ENCODE peak calls at places on chromosomes 6 and 20, in eight cellular contexts. U, Y, I, P, Z, E, M and X are unnamed samples.

GRCh38 chr6:97085772-97086171 is 161.2 kb downstream of the KLHL32 start:
- DNase-seq in I (no peak), U (no peak), Y (no peak), P (no peak), M (no peak), Z (no peak), E (no peak), X (no peak)

GRCh38 chr20:23049933-23050838 is 714 bp upstream of the THBD start:
- DNase-seq in Z (no peak), P (no peak), Y (peak), E (peak), U (peak), M (no peak), I (no peak), X (peak)

GRCh38 chr6:158863646-158864045 is 44.5 kb upstream of the EZR start:
- DNase-seq in Z (no peak), I (no peak), P (no peak), U (no peak), M (no peak), Y (no peak), E (no peak), X (no peak)

GRCh38 chr20:52031206-52031573 is 160.4 kb downstream of the ZFP64 start:
- DNase-seq in E (no peak), I (no peak), U (no peak), M (no peak), Y (no peak), Z (no peak), P (no peak), X (no peak)

GRCh38 chr20:48708116-48708515 is 119.7 kb downstream of the PREX1 start:
- DNase-seq in Y (peak), I (no peak), Z (no peak), E (no peak), M (no peak), U (no peak), P (no peak), X (no peak)

GRCh38 chr6:156828280-156828703 is 51.1 kb downstream of the ARID1B start:
- DNase-seq in P (no peak), M (no peak), E (peak), I (no peak), U (peak), Y (no peak), Z (no peak), X (no peak)

GRCh38 chr6:109687271-109687721 is 3.7 kb downstream of the AK9 start:
- DNase-seq in U (no peak), E (no peak), Y (no peak), I (no peak), Z (peak), M (no peak), P (no peak), X (no peak)

GRCh38 chr6:4844108-4844507 is 67.9 kb downstream of the CDYL start:
- DNase-seq in M (no peak), P (no peak), E (no peak), U (no peak), I (no peak), Y (no peak), Z (no peak), X (peak)

GRCh38 chr6:136051140-136051775 is 198.9 kb downstream of the MTFR2 start:
- DNase-seq in M (no peak), P (no peak), Y (no peak), Z (peak), U (no peak), I (no peak), E (peak), X (no peak)

GRCh38 chr20:47113362-47114118 is 218.9 kb downstream of the EYA2 start:
- DNase-seq in U (no peak), Y (peak), Z (no peak), E (no peak), P (no peak), I (no peak), M (no peak), X (no peak)

GRCh38 chr20:60057866-60058807 is 99.9 kb downstream of the CDH26 start:
- DNase-seq in P (peak), E (no peak), Z (no peak), I (no peak), M (peak), U (no peak), Y (peak), X (no peak)

GRCh38 chr20:7392551-7392950 is 547.7 kb downstream of the HAO1 start:
- DNase-seq in P (no peak), U (no peak), M (no peak), Z (peak), I (no peak), Y (no peak), E (no peak), X (no peak)

GRCh38 chr20:12112665-12113064 is 195.0 kb downstream of the BTBD3 start:
- DNase-seq in M (no peak), Y (no peak), P (no peak), I (no peak), U (no peak), Z (no peak), E (no peak), X (no peak)

GRCh38 chr6:62285612-62286469 is at the start of gene KHDRBS2:
- DNase-seq in P (peak), M (no peak), E (peak), Y (peak), Z (no peak), U (peak), I (peak), X (peak)

GRCh38 chr20:61683721-61684120 is 382.0 kb downstream of the TAF4 start:
- DNase-seq in U (no peak), Y (no peak), Z (no peak), I (no peak), M (no peak), P (no peak), E (no peak), X (no peak)

GRCh38 chr6:29850011-29850553 is 22.5 kb downstream of the HLA-G start:
- DNase-seq in Z (no peak), I (peak), Y (peak), P (peak), U (no peak), E (no peak), M (peak), X (peak)

GRCh38 chr20:57680131-57680716 is 29.6 kb downstream of the PMEPA1 start:
- DNase-seq in Z (no peak), I (peak), U (no peak), E (no peak), P (peak), M (no peak), Y (no peak), X (no peak)

GRCh38 chr6:164749126-164749758 is 560.2 kb downstream of the C6orf118 start:
- DNase-seq in E (peak), Z (no peak), Y (no peak), U (no peak), P (no peak), M (no peak), I (no peak), X (no peak)

GRCh38 chr6:110355727-110356126 is 2.4 kb downstream of the METTL24 start:
- DNase-seq in U (no peak), Z (no peak), P (no peak), E (no peak), M (no peak), I (no peak), Y (no peak), X (no peak)

GRCh38 chr6:154258064-154258757 is 98.4 kb downstream of the IPCEF1 start:
- DNase-seq in Y (no peak), Z (no peak), I (no peak), E (no peak), P (no peak), M (no peak), U (no peak), X (no peak)

GRCh38 chr6:4093288-4093687 is 14.4 kb upstream of the FAM217A start:
- DNase-seq in P (no peak), Z (no peak), I (no peak), E (no peak), Y (no peak), M (no peak), U (no peak), X (no peak)

GRCh38 chr6:150881911-150882481 is 16.5 kb downstream of the MTHFD1L start:
- DNase-seq in M (no peak), Z (peak), P (no peak), U (no peak), Y (peak), E (peak), I (no peak), X (peak)

GRCh38 chr6:46059608-46060007 is 43.9 kb upstream of the CLIC5 start:
- DNase-seq in U (no peak), I (no peak), P (no peak), Z (no peak), E (no peak), M (no peak), Y (no peak), X (no peak)

GRCh38 chr6:150930816-150931215 is 65.3 kb downstream of the MTHFD1L start:
- DNase-seq in U (no peak), Z (no peak), P (no peak), Y (no peak), M (no peak), E (peak), I (no peak), X (no peak)

GRCh38 chr6:14796974-14797762 is 448.7 kb upstream of the JARID2 start:
- DNase-seq in E (no peak), P (no peak), U (no peak), M (no peak), I (no peak), Y (no peak), Z (no peak), X (no peak)

GRCh38 chr20:63846128-63846771 is 15.0 kb upstream of the ABHD16B start:
- DNase-seq in E (no peak), P (no peak), Z (no peak), U (no peak), I (no peak), M (peak), Y (no peak), X (peak)

GRCh38 chr6:159233365-159234101 is 64.3 kb downstream of the FNDC1 start:
- DNase-seq in Z (no peak), U (peak), I (no peak), Y (no peak), E (no peak), M (no peak), P (no peak), X (no peak)

GRCh38 chr6:116100419-116101297 is at the start of gene NT5DC1:
- DNase-seq in Y (peak), U (peak), E (peak), Z (peak), I (peak), M (peak), P (peak), X (peak)

GRCh38 chr20:63822276-63822696 is 8.8 kb downstream of the ZBTB46 start:
- DNase-seq in Y (no peak), I (no peak), E (no peak), M (peak), Z (no peak), U (no peak), P (no peak), X (no peak)

GRCh38 chr6:5684320-5684719 is 322.4 kb downstream of the NRN1 start:
- DNase-seq in I (no peak), P (no peak), Z (no peak), U (no peak), E (peak), Y (no peak), M (no peak), X (no peak)

GRCh38 chr20:36546111-36546736 is 4.9 kb downstream of the MYL9 start:
- DNase-seq in U (no peak), P (no peak), Z (no peak), E (no peak), M (no peak), I (no peak), Y (no peak), X (no peak)

GRCh38 chr6:53986721-53987526 is 124.3 kb upstream of the MLIP start:
- DNase-seq in U (no peak), Y (no peak), M (no peak), E (no peak), I (no peak), P (no peak), Z (peak), X (no peak)

GRCh38 chr20:24095753-24096152 is 107.2 kb upstream of the GGTLC1 start:
- DNase-seq in Y (no peak), I (no peak), U (peak), Z (no peak), P (no peak), E (no peak), M (no peak), X (no peak)

GRCh38 chr6:90719321-90720195 is 132.7 kb upstream of the MAP3K7 start:
- DNase-seq in E (no peak), Z (no peak), M (no peak), P (no peak), U (no peak), Y (no peak), I (no peak), X (no peak)

GRCh38 chr20:11907621-11908020 is 10.1 kb upstream of the BTBD3 start:
- DNase-seq in Y (no peak), U (no peak), Z (no peak), E (no peak), P (no peak), M (no peak), I (no peak), X (no peak)

GRCh38 chr6:20770776-20771175 is 236.5 kb downstream of the CDKAL1 start:
- DNase-seq in M (no peak), E (peak), Y (no peak), U (no peak), I (no peak), P (no peak), Z (no peak), X (no peak)

DNA sequence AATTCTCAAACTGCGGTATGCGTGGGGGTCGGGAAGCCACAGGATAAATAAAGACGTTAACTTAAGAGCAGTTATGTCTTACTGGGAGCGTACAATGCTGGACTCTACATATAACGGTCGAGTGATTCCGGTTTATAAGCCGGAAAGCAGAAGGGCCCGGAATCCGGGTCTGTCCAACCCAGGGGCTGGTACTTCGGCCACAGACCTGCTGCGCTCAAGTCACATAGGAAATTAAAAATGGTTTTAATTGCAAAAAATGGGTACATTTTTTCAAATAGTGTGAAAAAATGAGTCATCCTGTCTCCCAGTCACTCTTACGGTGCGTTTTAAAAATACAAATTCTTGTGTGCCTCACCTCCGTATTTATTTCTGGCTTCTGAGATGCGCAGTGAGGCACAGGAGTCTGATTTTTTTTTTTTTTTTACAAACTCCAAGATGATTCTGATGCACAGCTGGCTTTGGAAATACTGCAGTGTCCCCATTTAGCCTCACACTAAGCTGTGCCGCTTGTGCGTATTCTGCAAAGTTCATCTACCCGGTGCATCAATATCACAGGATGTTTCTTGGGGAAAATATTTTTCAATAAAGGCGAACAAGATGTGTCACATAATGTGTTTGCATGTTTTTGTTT is 1.0 kb downstream of the PCIF1 start:
- DNase-seq in Y (no peak), Z (no peak), P (no peak), I (no peak), U (no peak), E (no peak), M (no peak), X (no peak)
- TF ChIP-seq POLR2A in Y (peak), Z (no peak), P (no peak), I (no peak), U (no peak), E (no peak), M (no peak), X (no peak)

GRCh38 chr6:69735029-69735428 is 61.8 kb downstream of the LMBRD1 start:
- DNase-seq in U (no peak), P (no peak), Y (no peak), M (no peak), I (no peak), E (no peak), Z (no peak), X (no peak)

GRCh38 chr6:69732640-69733039 is 64.2 kb downstream of the LMBRD1 start:
- DNase-seq in Z (peak), P (no peak), Y (no peak), U (no peak), I (no peak), E (no peak), M (peak), X (no peak)

GRCh38 chr6:69732045-69732444 is 64.8 kb downstream of the LMBRD1 start:
- DNase-seq in E (no peak), U (no peak), I (no peak), M (no peak), Y (no peak), P (no peak), Z (no peak), X (no peak)

DNA sequence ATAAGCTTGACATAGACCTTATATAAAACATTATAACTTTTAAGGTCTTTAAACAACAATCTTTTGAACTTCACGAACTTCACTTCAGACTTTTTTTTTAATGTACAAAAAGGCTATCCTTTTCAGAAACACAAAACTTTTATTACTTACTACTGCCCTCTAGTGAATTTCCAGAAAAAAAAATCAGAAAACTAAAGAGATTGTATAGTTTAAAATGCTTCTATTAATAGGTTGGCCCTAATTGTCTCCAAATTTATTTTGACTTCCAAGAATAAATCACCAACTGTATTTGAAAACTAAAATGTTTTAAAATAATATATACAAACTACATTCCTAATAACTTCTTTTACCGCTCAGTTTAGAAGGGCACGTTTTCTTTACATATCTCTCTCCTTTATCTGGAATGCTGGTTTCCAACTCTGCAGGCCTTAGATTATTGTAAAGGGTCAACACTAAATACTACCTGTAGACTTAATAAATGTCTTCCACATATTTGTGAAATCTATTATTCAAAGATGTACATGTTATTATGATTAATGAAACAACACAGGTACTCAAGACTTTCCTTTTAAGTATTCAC is 66.8 kb downstream of the LMBRD1 start:
- DNase-seq in Z (peak), Y (no peak), M (no peak), I (no peak), E (no peak), U (no peak), P (no peak), X (no peak)
- TF ChIP-seq CTCF in Z (no peak), Y (no peak), M (no peak), I (no peak), E (peak), U (no peak), P (peak), X (no peak)

GRCh38 chr6:130018830-130019795 is 732 bp downstream of the L3MBTL3 start:
- DNase-seq in P (peak), M (peak), E (peak), U (peak), I (peak), Z (peak), Y (peak), X (peak)

GRCh38 chr6:130020892-130021483 is 2.6 kb downstream of the L3MBTL3 start:
- DNase-seq in P (peak), Y (peak), I (peak), E (peak), M (peak), U (peak), Z (peak), X (peak)

GRCh38 chr6:130020106-130020851 is 1.9 kb downstream of the L3MBTL3 start:
- DNase-seq in U (peak), M (peak), P (peak), E (peak), Z (peak), Y (peak), I (peak), X (peak)

GRCh38 chr6:130019796-130020105 is 1.4 kb downstream of the L3MBTL3 start:
- DNase-seq in I (no peak), E (no peak), P (no peak), M (peak), Y (no peak), U (no peak), Z (no peak), X (no peak)

DNA sequence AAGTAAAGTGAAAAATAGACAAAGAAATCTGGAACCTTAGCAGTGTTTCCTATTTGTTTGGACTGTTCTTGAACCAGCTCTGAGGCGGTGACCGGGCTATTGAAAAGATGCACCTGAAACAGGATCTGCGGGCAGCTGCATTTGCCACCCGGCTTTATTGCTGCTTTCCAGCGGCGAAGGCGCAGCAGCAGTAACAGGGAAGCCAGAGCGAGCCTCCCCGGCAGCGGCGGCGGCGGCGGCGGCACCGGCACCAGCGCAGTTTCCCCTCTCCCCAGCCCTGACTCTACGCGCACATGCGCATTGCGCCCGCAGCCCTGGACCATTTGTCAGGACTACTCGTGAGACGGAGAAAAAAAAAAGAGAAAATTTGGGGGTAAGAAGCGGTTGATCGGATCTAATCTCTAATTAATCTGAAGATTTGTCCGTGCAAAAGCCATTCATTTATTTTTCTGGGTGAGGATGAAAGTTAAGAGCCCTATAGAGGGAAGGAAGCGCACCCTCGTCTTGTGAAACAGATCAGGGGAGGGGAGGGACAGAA is at the start of gene L3MBTL3:
- DNase-seq in U (peak), I (peak), P (peak), Z (peak), E (peak), Y (peak), M (peak), X (peak)
- TF ChIP-seq POLR2A in U (no peak), I (no peak), P (peak), Z (no peak), E (no peak), Y (no peak), M (no peak), X (no peak)

DNA sequence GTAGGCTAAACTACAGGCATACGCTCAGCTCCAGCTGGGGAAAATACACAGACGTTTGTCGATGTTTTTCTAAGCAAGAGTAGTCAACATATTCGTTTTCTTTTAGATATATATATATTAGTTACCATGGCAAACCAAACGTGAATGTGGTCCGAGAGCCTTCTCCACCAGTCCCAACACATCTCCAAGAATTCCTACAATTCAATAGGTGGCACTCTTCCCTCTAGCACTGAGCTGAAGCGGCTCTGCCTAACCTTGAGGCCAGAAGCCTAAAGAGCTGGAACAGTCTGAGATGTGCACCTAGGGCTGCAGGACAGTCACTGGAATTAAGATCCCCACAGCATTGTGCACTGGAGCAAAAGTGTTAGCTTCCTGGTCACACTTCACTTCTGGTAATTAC is 70.3 kb upstream of the BEND3 start:
- DNase-seq in E (peak), I (no peak), Y (no peak), M (no peak), Z (peak), P (no peak), U (no peak), X (peak)
- TF ChIP-seq CTCF in E (peak), I (no peak), Y (no peak), M (peak), Z (peak), P (no peak), U (no peak), X (no peak)